ENCODE peak calls at places on chromosomes 12 and 14, in nine cellular contexts. One of them, this sample, is unnamed. For H3K4me1, the result is how much of the 10 kb centered on the place peaks cover.

GRCh38 chr14:57848353-57848752 is 17.5 kb downstream of the SLC35F4 start:
- DNase-seq in SK-N-SH: no peak
- DNase-seq in upper lobe of right lung: no peak
- DNase-seq in left lung: no peak
- DNase-seq in neural progenitor cell: no peak
- DNase-seq in RWPE2: no peak
- DNase-seq in A673: no peak
- DNase-seq in A549: no peak
- DNase-seq in MM.1S: no peak
- DNase-seq in this sample: no peak

GRCh38 chr12:5096241-5096880 is 52.7 kb downstream of the KCNA5 start:
- DNase-seq in upper lobe of right lung: no peak
- DNase-seq in A549: no peak
- DNase-seq in A673: no peak
- DNase-seq in SK-N-SH: peak
- DNase-seq in MM.1S: no peak
- DNase-seq in left lung: no peak
- DNase-seq in RWPE2: no peak
- DNase-seq in neural progenitor cell: no peak
- DNase-seq in this sample: no peak

GRCh38 chr12:48334807-48335206 is 15.9 kb downstream of the ZNF641 start:
- DNase-seq in left lung: no peak
- DNase-seq in A673: no peak
- DNase-seq in MM.1S: no peak
- DNase-seq in SK-N-SH: no peak
- DNase-seq in neural progenitor cell: no peak
- DNase-seq in A549: no peak
- DNase-seq in RWPE2: no peak
- DNase-seq in upper lobe of right lung: no peak
- DNase-seq in this sample: no peak

GRCh38 chr12:23949212-23950010 is at the start of gene SOX5:
- DNase-seq in left lung: peak
- DNase-seq in neural progenitor cell: peak
- DNase-seq in MM.1S: peak
- DNase-seq in A673: peak
- DNase-seq in RWPE2: no peak
- DNase-seq in upper lobe of right lung: peak
- DNase-seq in A549: no peak
- DNase-seq in SK-N-SH: peak
- DNase-seq in this sample: no peak

GRCh38 chr14:53217283-53217994 is 64.3 kb upstream of the DDHD1 start:
- DNase-seq in MM.1S: peak
- DNase-seq in SK-N-SH: peak
- DNase-seq in A673: peak
- DNase-seq in A549: peak
- DNase-seq in left lung: peak
- DNase-seq in RWPE2: peak
- DNase-seq in neural progenitor cell: peak
- DNase-seq in upper lobe of right lung: peak
- DNase-seq in this sample: peak

GRCh38 chr12:106120578-106121105 is 18.1 kb downstream of the NUAK1 start:
- DNase-seq in RWPE2: no peak
- DNase-seq in neural progenitor cell: no peak
- DNase-seq in upper lobe of right lung: no peak
- DNase-seq in SK-N-SH: no peak
- DNase-seq in A549: no peak
- DNase-seq in left lung: no peak
- DNase-seq in A673: no peak
- DNase-seq in MM.1S: no peak
- DNase-seq in this sample: no peak

GRCh38 chr12:32467959-32468863 is 68.9 kb downstream of the FGD4 start:
- DNase-seq in RWPE2: no peak
- DNase-seq in A673: no peak
- DNase-seq in MM.1S: peak
- DNase-seq in left lung: no peak
- DNase-seq in SK-N-SH: no peak
- DNase-seq in neural progenitor cell: no peak
- DNase-seq in upper lobe of right lung: no peak
- DNase-seq in A549: no peak
- DNase-seq in this sample: no peak

GRCh38 chr14:89826581-89826980 is 127.9 kb downstream of the EFCAB11 start:
- DNase-seq in RWPE2: no peak
- DNase-seq in A549: no peak
- DNase-seq in SK-N-SH: no peak
- DNase-seq in left lung: no peak
- DNase-seq in A673: no peak
- DNase-seq in neural progenitor cell: no peak
- DNase-seq in upper lobe of right lung: no peak
- DNase-seq in MM.1S: no peak
- DNase-seq in this sample: no peak

GRCh38 chr12:119410396-119410795 is 75.9 kb downstream of the CCDC60 start:
- DNase-seq in A549: no peak
- DNase-seq in A673: no peak
- DNase-seq in upper lobe of right lung: no peak
- DNase-seq in left lung: no peak
- DNase-seq in RWPE2: no peak
- DNase-seq in neural progenitor cell: peak
- DNase-seq in SK-N-SH: no peak
- DNase-seq in MM.1S: no peak
- DNase-seq in this sample: no peak

GRCh38 chr12:58914457-58914856 is 5.8 kb downstream of the LRIG3 start:
- DNase-seq in neural progenitor cell: no peak
- DNase-seq in MM.1S: no peak
- DNase-seq in A673: no peak
- DNase-seq in A549: no peak
- DNase-seq in upper lobe of right lung: no peak
- DNase-seq in RWPE2: no peak
- DNase-seq in SK-N-SH: no peak
- DNase-seq in left lung: no peak
- DNase-seq in this sample: no peak

GRCh38 chr12:104719700-104720345 is 238.3 kb downstream of the SLC41A2 start:
- DNase-seq in upper lobe of right lung: no peak
- DNase-seq in RWPE2: no peak
- DNase-seq in left lung: no peak
- DNase-seq in MM.1S: no peak
- DNase-seq in A549: no peak
- DNase-seq in SK-N-SH: no peak
- DNase-seq in A673: no peak
- DNase-seq in neural progenitor cell: no peak
- DNase-seq in this sample: no peak

GRCh38 chr12:15717940-15718567 is 71.1 kb downstream of the EPS8 start:
- DNase-seq in SK-N-SH: no peak
- DNase-seq in upper lobe of right lung: no peak
- DNase-seq in A673: no peak
- DNase-seq in left lung: no peak
- DNase-seq in neural progenitor cell: no peak
- DNase-seq in MM.1S: no peak
- DNase-seq in A549: no peak
- DNase-seq in RWPE2: no peak
- DNase-seq in this sample: no peak
- H3K4me1 ChIP-seq in SK-N-SH: under half
- H3K4me1 ChIP-seq in upper lobe of right lung: under half
- H3K4me1 ChIP-seq in A673: under half
- H3K4me1 ChIP-seq in left lung: under half
- H3K4me1 ChIP-seq in neural progenitor cell: under half
- H3K4me1 ChIP-seq in MM.1S: under half
- H3K4me1 ChIP-seq in A549: half or more
- H3K4me1 ChIP-seq in RWPE2: under half
- H3K4me1 ChIP-seq in this sample: under half

DNA sequence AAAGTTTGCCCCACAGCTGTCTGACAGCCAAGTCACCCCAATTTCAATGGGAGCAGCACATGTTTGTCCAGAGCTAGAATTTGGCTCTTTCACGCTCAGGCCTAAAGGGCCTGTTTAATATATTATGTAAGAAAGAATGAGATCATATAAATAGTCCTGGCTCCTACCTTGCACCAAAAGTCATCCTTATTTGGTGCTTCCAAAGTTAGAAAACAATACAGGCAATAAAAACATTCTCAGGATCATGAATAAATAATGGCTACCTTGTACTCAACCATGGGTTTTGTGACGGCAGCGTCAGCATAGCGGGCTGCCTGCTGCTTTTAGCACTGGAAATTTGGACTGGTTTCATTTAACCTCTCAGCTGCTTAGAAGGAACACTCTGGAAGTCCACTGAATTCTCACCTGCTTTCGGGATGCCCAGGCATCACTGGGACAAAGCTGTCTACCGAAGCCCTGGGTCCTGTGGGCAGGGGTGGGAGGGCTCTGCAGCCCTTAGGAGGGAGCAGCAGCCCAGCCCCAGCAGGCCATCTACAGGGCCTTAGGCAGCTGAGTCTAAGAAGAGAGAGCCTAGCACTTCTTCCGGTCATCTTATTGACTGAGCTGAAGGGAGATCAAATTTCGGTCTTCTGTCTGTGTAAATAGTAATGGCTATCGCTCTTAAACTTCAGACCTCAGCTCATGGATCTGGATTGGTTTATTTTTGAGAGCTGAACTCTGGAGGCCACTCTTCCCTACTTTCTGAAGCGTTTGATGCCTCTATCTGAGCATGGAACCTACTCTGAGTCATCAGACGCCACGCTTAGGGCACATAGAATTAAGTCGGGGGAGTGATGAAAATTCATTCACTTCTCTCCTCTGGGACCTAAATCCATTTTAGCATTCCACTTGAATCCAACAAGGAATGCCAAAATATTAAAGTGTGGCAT is 106.5 kb downstream of the SAMD4A start:
- DNase-seq in SK-N-SH: no peak
- DNase-seq in left lung: no peak
- DNase-seq in A549: no peak
- DNase-seq in MM.1S: no peak
- DNase-seq in upper lobe of right lung: no peak
- DNase-seq in A673: peak
- DNase-seq in neural progenitor cell: no peak
- DNase-seq in RWPE2: no peak
- DNase-seq in this sample: no peak
- H3K4me1 ChIP-seq in SK-N-SH: under half
- H3K4me1 ChIP-seq in left lung: under half
- H3K4me1 ChIP-seq in A549: under half
- H3K4me1 ChIP-seq in MM.1S: under half
- H3K4me1 ChIP-seq in upper lobe of right lung: under half
- H3K4me1 ChIP-seq in A673: half or more
- H3K4me1 ChIP-seq in neural progenitor cell: under half
- H3K4me1 ChIP-seq in RWPE2: half or more
- H3K4me1 ChIP-seq in this sample: under half

GRCh38 chr12:79680051-79680450 is 10.7 kb downstream of the PAWR start:
- DNase-seq in SK-N-SH: no peak
- DNase-seq in neural progenitor cell: no peak
- DNase-seq in A549: no peak
- DNase-seq in RWPE2: no peak
- DNase-seq in MM.1S: no peak
- DNase-seq in left lung: no peak
- DNase-seq in A673: no peak
- DNase-seq in upper lobe of right lung: no peak
- DNase-seq in this sample: no peak

GRCh38 chr12:79677667-79678066 is 13.1 kb downstream of the PAWR start:
- DNase-seq in RWPE2: no peak
- DNase-seq in neural progenitor cell: no peak
- DNase-seq in SK-N-SH: no peak
- DNase-seq in upper lobe of right lung: no peak
- DNase-seq in left lung: no peak
- DNase-seq in A549: no peak
- DNase-seq in MM.1S: no peak
- DNase-seq in A673: no peak
- DNase-seq in this sample: peak

GRCh38 chr12:79676579-79676978 is 14.2 kb downstream of the PAWR start:
- DNase-seq in upper lobe of right lung: no peak
- DNase-seq in SK-N-SH: no peak
- DNase-seq in A549: no peak
- DNase-seq in A673: no peak
- DNase-seq in neural progenitor cell: no peak
- DNase-seq in MM.1S: no peak
- DNase-seq in left lung: no peak
- DNase-seq in RWPE2: no peak
- DNase-seq in this sample: no peak

GRCh38 chr12:79681008-79681590 is 9.7 kb downstream of the PAWR start:
- DNase-seq in A673: no peak
- DNase-seq in SK-N-SH: no peak
- DNase-seq in RWPE2: no peak
- DNase-seq in upper lobe of right lung: no peak
- DNase-seq in neural progenitor cell: no peak
- DNase-seq in left lung: no peak
- DNase-seq in MM.1S: no peak
- DNase-seq in A549: no peak
- DNase-seq in this sample: peak

DNA sequence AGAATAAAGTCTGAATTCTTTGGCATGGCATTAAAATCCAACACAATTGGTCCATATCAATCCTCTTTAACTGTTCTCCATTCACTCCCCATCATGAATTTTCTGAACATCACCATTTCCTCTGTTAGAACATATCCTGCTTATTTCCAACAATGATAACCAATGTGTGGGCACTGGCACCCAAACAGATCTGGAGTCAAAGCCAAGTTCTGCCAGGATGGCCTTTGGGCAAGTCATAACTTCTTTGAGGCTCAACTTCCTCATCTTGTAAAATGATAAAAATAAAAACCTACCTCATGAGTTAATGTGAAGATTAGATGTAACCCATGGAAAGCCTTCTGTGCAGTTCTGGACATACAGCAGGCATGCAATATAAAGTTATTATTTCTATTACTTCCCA is 12.5 kb downstream of the PAWR start:
- DNase-seq in RWPE2: no peak
- DNase-seq in MM.1S: no peak
- DNase-seq in upper lobe of right lung: no peak
- DNase-seq in SK-N-SH: no peak
- DNase-seq in left lung: no peak
- DNase-seq in A549: no peak
- DNase-seq in neural progenitor cell: no peak
- DNase-seq in A673: no peak
- DNase-seq in this sample: no peak
- H3K4me1 ChIP-seq in RWPE2: half or more
- H3K4me1 ChIP-seq in MM.1S: under half
- H3K4me1 ChIP-seq in upper lobe of right lung: under half
- H3K4me1 ChIP-seq in SK-N-SH: under half
- H3K4me1 ChIP-seq in left lung: under half
- H3K4me1 ChIP-seq in A549: half or more
- H3K4me1 ChIP-seq in neural progenitor cell: under half
- H3K4me1 ChIP-seq in A673: under half
- H3K4me1 ChIP-seq in this sample: under half

DNA sequence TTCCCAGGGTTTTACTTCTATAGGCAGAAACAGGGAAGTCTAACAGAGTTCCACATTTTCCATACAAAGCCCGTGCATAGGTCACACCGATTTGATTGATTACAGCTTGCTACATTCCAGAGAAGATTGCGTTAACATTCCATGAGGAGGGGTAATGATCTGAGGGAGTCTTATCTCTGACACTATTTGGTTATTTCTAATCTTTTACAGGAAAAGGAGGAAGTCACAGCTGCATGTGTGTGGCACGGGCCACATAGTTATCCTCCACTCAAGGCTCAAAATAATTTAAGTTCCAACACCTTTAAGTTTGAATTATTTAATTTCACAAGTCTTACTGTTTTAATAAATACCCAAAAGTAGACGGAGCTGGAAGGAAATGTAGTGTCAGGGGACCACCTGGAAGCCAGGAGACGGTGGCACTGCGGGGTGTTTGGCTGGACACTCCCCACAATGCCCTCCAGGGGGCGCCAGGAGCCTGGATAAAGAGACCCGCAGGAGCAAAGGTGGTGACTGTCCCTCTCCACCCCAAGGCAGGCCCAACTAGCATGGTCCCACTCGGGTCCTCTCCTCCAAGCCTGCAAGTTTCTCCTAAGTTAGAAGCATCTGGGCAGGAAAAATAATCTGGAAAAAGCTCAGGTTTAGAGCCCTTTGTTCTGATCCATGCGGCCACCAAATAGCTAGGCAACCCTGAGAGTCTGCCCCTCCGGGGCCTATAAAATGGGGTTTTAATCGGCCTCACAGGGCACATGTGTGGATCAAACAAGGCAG is 20.2 kb downstream of the KRT8 start:
- DNase-seq in A673: peak
- DNase-seq in SK-N-SH: peak
- DNase-seq in A549: peak
- DNase-seq in neural progenitor cell: peak
- DNase-seq in left lung: peak
- DNase-seq in MM.1S: peak
- DNase-seq in upper lobe of right lung: peak
- DNase-seq in RWPE2: no peak
- DNase-seq in this sample: peak
- H3K4me1 ChIP-seq in A673: under half
- H3K4me1 ChIP-seq in SK-N-SH: under half
- H3K4me1 ChIP-seq in A549: under half
- H3K4me1 ChIP-seq in neural progenitor cell: under half
- H3K4me1 ChIP-seq in left lung: under half
- H3K4me1 ChIP-seq in MM.1S: under half
- H3K4me1 ChIP-seq in upper lobe of right lung: under half
- H3K4me1 ChIP-seq in RWPE2: under half
- H3K4me1 ChIP-seq in this sample: under half

This sample was measured in small intestine.